ENCODE peak calls at places on chromosomes 7 and 10, in five cellular contexts. One of them, this sample, is unnamed.

GRCh38 chr10:50396491-50397311 is 145.4 kb upstream of the ASAH2 start:
- DNase-seq in NCI-H510A: no peak
- DNase-seq in NCI-H1105 treated with DMSO at 0.1 percent for 48 hours: no peak
- DNase-seq in smooth muscle cell of the brain vasculature: no peak
- DNase-seq in mammary epithelial cell: no peak
- DNase-seq in this sample: no peak

GRCh38 chr7:2009541-2010001 is 223.2 kb downstream of the MAD1L1 start:
- DNase-seq in NCI-H510A: no peak
- DNase-seq in NCI-H1105 treated with DMSO at 0.1 percent for 48 hours: no peak
- DNase-seq in smooth muscle cell of the brain vasculature: no peak
- DNase-seq in mammary epithelial cell: no peak
- DNase-seq in this sample: no peak

GRCh38 chr7:135210818-135211178 is 528 bp downstream of the WDR91 start:
- DNase-seq in smooth muscle cell of the brain vasculature: no peak
- DNase-seq in NCI-H1105 treated with DMSO at 0.1 percent for 48 hours: peak; percentile 27
- DNase-seq in NCI-H510A: no peak
- DNase-seq in mammary epithelial cell: no peak
- DNase-seq in this sample: no peak

GRCh38 chr7:1193593-1194424 is 33.8 kb upstream of the ZFAND2A start:
- DNase-seq in NCI-H510A: no peak
- DNase-seq in smooth muscle cell of the brain vasculature: no peak
- DNase-seq in mammary epithelial cell: peak; percentile 39
- DNase-seq in NCI-H1105 treated with DMSO at 0.1 percent for 48 hours: peak; percentile 66
- DNase-seq in this sample: peak; percentile 38

GRCh38 chr7:75957021-75957736 is 37.2 kb downstream of the TMEM120A start:
- DNase-seq in NCI-H1105 treated with DMSO at 0.1 percent for 48 hours: no peak
- DNase-seq in mammary epithelial cell: no peak
- DNase-seq in NCI-H510A: no peak
- DNase-seq in smooth muscle cell of the brain vasculature: no peak
- DNase-seq in this sample: no peak

GRCh38 chr10:45199380-45199740 is 116.0 kb downstream of the OR13A1 start:
- DNase-seq in NCI-H1105 treated with DMSO at 0.1 percent for 48 hours: no peak
- DNase-seq in NCI-H510A: no peak
- DNase-seq in smooth muscle cell of the brain vasculature: no peak
- DNase-seq in mammary epithelial cell: no peak
- DNase-seq in this sample: no peak

GRCh38 chr10:18647151-18647550 is 4.2 kb downstream of the NSUN6 start:
- DNase-seq in mammary epithelial cell: no peak
- DNase-seq in NCI-H510A: no peak
- DNase-seq in smooth muscle cell of the brain vasculature: no peak
- DNase-seq in NCI-H1105 treated with DMSO at 0.1 percent for 48 hours: no peak
- DNase-seq in this sample: no peak

GRCh38 chr10:79095316-79095715 is 26.6 kb downstream of the ZMIZ1 start:
- DNase-seq in NCI-H1105 treated with DMSO at 0.1 percent for 48 hours: no peak
- DNase-seq in mammary epithelial cell: no peak
- DNase-seq in smooth muscle cell of the brain vasculature: no peak
- DNase-seq in NCI-H510A: no peak
- DNase-seq in this sample: no peak

GRCh38 chr10:111707066-111707465 is 476.5 kb downstream of the GPAM start:
- DNase-seq in smooth muscle cell of the brain vasculature: no peak
- DNase-seq in NCI-H510A: no peak
- DNase-seq in mammary epithelial cell: no peak
- DNase-seq in NCI-H1105 treated with DMSO at 0.1 percent for 48 hours: no peak
- DNase-seq in this sample: no peak

GRCh38 chr7:30920584-30921539 is 9.2 kb downstream of the AQP1 start:
- DNase-seq in NCI-H510A: no peak
- DNase-seq in smooth muscle cell of the brain vasculature: peak; percentile 13
- DNase-seq in mammary epithelial cell: no peak
- DNase-seq in NCI-H1105 treated with DMSO at 0.1 percent for 48 hours: no peak
- DNase-seq in this sample: no peak

GRCh38 chr7:6392712-6393666 is 54.8 kb downstream of the DAGLB start:
- DNase-seq in mammary epithelial cell: peak; percentile 76
- DNase-seq in NCI-H1105 treated with DMSO at 0.1 percent for 48 hours: no peak
- DNase-seq in NCI-H510A: no peak
- DNase-seq in smooth muscle cell of the brain vasculature: peak; percentile 47
- DNase-seq in this sample: no peak

GRCh38 chr10:34109952-34110702 is 705.0 kb downstream of the PARD3 start:
- DNase-seq in NCI-H510A: no peak
- DNase-seq in NCI-H1105 treated with DMSO at 0.1 percent for 48 hours: no peak
- DNase-seq in mammary epithelial cell: peak; percentile 94
- DNase-seq in smooth muscle cell of the brain vasculature: peak; percentile 62
- DNase-seq in this sample: no peak

GRCh38 chr7:1848911-1849311 is 178.8 kb downstream of the ELFN1 start:
- DNase-seq in smooth muscle cell of the brain vasculature: no peak
- DNase-seq in NCI-H1105 treated with DMSO at 0.1 percent for 48 hours: no peak
- DNase-seq in NCI-H510A: no peak
- DNase-seq in mammary epithelial cell: no peak
- DNase-seq in this sample: no peak

GRCh38 chr10:5628366-5628765 is 38.0 kb downstream of the ASB13 start:
- DNase-seq in NCI-H1105 treated with DMSO at 0.1 percent for 48 hours: no peak
- DNase-seq in mammary epithelial cell: no peak
- DNase-seq in smooth muscle cell of the brain vasculature: no peak
- DNase-seq in NCI-H510A: no peak
- DNase-seq in this sample: no peak

GRCh38 chr7:1662767-1663166 is 7.3 kb upstream of the ELFN1 start:
- DNase-seq in mammary epithelial cell: no peak
- DNase-seq in NCI-H510A: no peak
- DNase-seq in smooth muscle cell of the brain vasculature: no peak
- DNase-seq in NCI-H1105 treated with DMSO at 0.1 percent for 48 hours: no peak
- DNase-seq in this sample: peak; percentile 0

GRCh38 chr7:157927313-157927925 is 590.6 kb downstream of the DNAJB6 start:
- DNase-seq in NCI-H1105 treated with DMSO at 0.1 percent for 48 hours: no peak
- DNase-seq in smooth muscle cell of the brain vasculature: no peak
- DNase-seq in mammary epithelial cell: no peak
- DNase-seq in NCI-H510A: no peak
- DNase-seq in this sample: no peak

GRCh38 chr10:53843691-53844362 is 957.2 kb downstream of the PCDH15 start:
- DNase-seq in NCI-H510A: peak; percentile 8
- DNase-seq in mammary epithelial cell: peak; percentile 76
- DNase-seq in NCI-H1105 treated with DMSO at 0.1 percent for 48 hours: peak; percentile 0
- DNase-seq in smooth muscle cell of the brain vasculature: no peak
- DNase-seq in this sample: no peak

GRCh38 chr10:112957589-112958202 is 7.6 kb downstream of the TCF7L2 start:
- DNase-seq in smooth muscle cell of the brain vasculature: no peak
- DNase-seq in NCI-H510A: no peak
- DNase-seq in NCI-H1105 treated with DMSO at 0.1 percent for 48 hours: no peak
- DNase-seq in mammary epithelial cell: no peak
- DNase-seq in this sample: no peak

GRCh38 chr10:86203162-86203905 is 163.3 kb downstream of the GRID1 start:
- DNase-seq in NCI-H510A: no peak
- DNase-seq in NCI-H1105 treated with DMSO at 0.1 percent for 48 hours: no peak
- DNase-seq in smooth muscle cell of the brain vasculature: no peak
- DNase-seq in mammary epithelial cell: no peak
- DNase-seq in this sample: no peak

GRCh38 chr7:30971840-30972563 is 8.2 kb downstream of the GHRHR start:
- DNase-seq in smooth muscle cell of the brain vasculature: no peak
- DNase-seq in NCI-H510A: no peak
- DNase-seq in mammary epithelial cell: no peak
- DNase-seq in NCI-H1105 treated with DMSO at 0.1 percent for 48 hours: no peak
- DNase-seq in this sample: no peak

GRCh38 chr7:134954197-134955082 is 31.9 kb upstream of the AGBL3 start:
- DNase-seq in NCI-H510A: no peak
- DNase-seq in NCI-H1105 treated with DMSO at 0.1 percent for 48 hours: peak; percentile 61
- DNase-seq in smooth muscle cell of the brain vasculature: no peak
- DNase-seq in mammary epithelial cell: no peak
- DNase-seq in this sample: no peak

GRCh38 chr7:66837007-66837406 is 84.0 kb upstream of the TMEM248 start:
- DNase-seq in mammary epithelial cell: peak; percentile 21
- DNase-seq in NCI-H510A: no peak
- DNase-seq in NCI-H1105 treated with DMSO at 0.1 percent for 48 hours: no peak
- DNase-seq in smooth muscle cell of the brain vasculature: no peak
- DNase-seq in this sample: no peak

GRCh38 chr10:33416209-33416608 is 81.7 kb upstream of the NRP1 start:
- DNase-seq in NCI-H510A: no peak
- DNase-seq in smooth muscle cell of the brain vasculature: no peak
- DNase-seq in NCI-H1105 treated with DMSO at 0.1 percent for 48 hours: no peak
- DNase-seq in mammary epithelial cell: no peak
- DNase-seq in this sample: no peak

GRCh38 chr7:13077466-13077865 is 390.0 kb downstream of the ARL4A start:
- DNase-seq in mammary epithelial cell: peak; percentile 13
- DNase-seq in smooth muscle cell of the brain vasculature: no peak
- DNase-seq in NCI-H1105 treated with DMSO at 0.1 percent for 48 hours: no peak
- DNase-seq in NCI-H510A: no peak
- DNase-seq in this sample: no peak

GRCh38 chr10:8102708-8103401 is 48.4 kb downstream of the GATA3 start:
- DNase-seq in NCI-H1105 treated with DMSO at 0.1 percent for 48 hours: peak; percentile 2
- DNase-seq in NCI-H510A: no peak
- DNase-seq in mammary epithelial cell: no peak
- DNase-seq in smooth muscle cell of the brain vasculature: no peak
- DNase-seq in this sample: no peak

GRCh38 chr7:151923097-151923876 is 33.0 kb upstream of the GALNTL5 start:
- DNase-seq in NCI-H510A: no peak
- DNase-seq in NCI-H1105 treated with DMSO at 0.1 percent for 48 hours: no peak
- DNase-seq in smooth muscle cell of the brain vasculature: no peak
- DNase-seq in mammary epithelial cell: peak; percentile 17
- DNase-seq in this sample: no peak

GRCh38 chr10:84818956-84819355 is 490.6 kb downstream of the CCSER2 start:
- DNase-seq in mammary epithelial cell: no peak
- DNase-seq in smooth muscle cell of the brain vasculature: no peak
- DNase-seq in NCI-H510A: peak; percentile 6
- DNase-seq in NCI-H1105 treated with DMSO at 0.1 percent for 48 hours: peak; percentile 32
- DNase-seq in this sample: no peak

GRCh38 chr10:8393531-8393930 is 339.0 kb downstream of the GATA3 start:
- DNase-seq in mammary epithelial cell: peak; percentile 41
- DNase-seq in smooth muscle cell of the brain vasculature: no peak
- DNase-seq in NCI-H510A: no peak
- DNase-seq in NCI-H1105 treated with DMSO at 0.1 percent for 48 hours: no peak
- DNase-seq in this sample: no peak

GRCh38 chr7:143936087-143937009 is 1.3 kb downstream of the OR2F2 start:
- DNase-seq in smooth muscle cell of the brain vasculature: no peak
- DNase-seq in NCI-H1105 treated with DMSO at 0.1 percent for 48 hours: no peak
- DNase-seq in NCI-H510A: no peak
- DNase-seq in mammary epithelial cell: peak; percentile 3
- DNase-seq in this sample: no peak

GRCh38 chr10:36534471-36535002 is 590.9 kb upstream of the ANKRD30A start:
- DNase-seq in mammary epithelial cell: peak; percentile 99
- DNase-seq in smooth muscle cell of the brain vasculature: peak; percentile 84
- DNase-seq in NCI-H510A: no peak
- DNase-seq in NCI-H1105 treated with DMSO at 0.1 percent for 48 hours: no peak
- DNase-seq in this sample: no peak

GRCh38 chr7:147639037-147639436 is 951.5 kb upstream of the C7orf33 start:
- DNase-seq in NCI-H1105 treated with DMSO at 0.1 percent for 48 hours: no peak
- DNase-seq in NCI-H510A: no peak
- DNase-seq in mammary epithelial cell: no peak
- DNase-seq in smooth muscle cell of the brain vasculature: no peak
- DNase-seq in this sample: no peak

This sample was measured in CD4-positive, alpha-beta T cell.